ENCODE peak calls at places on chromosomes 6 and 20, in ten cellular contexts. Z, Y, D, T, X, R, L, H, E and G are unnamed samples.

GRCh38 chr20:36736451-36737182 is 9.3 kb downstream of the NDRG3 start:
- DNase-seq in Z (no peak), Y (no peak), D (no peak), T (no peak), X (no peak), R (no peak), L (no peak), H (no peak), E (no peak), G (no peak)

GRCh38 chr20:14481863-14482262 is 144.5 kb upstream of the FLRT3 start:
- DNase-seq in Z (no peak), Y (no peak), D (no peak), T (no peak), X (no peak), R (peak; percentile 84), L (no peak), H (no peak), E (peak; percentile 17), G (no peak)

GRCh38 chr6:152204584-152204983 is 397.1 kb downstream of the ESR1 start:
- DNase-seq in Z (no peak), Y (no peak), D (no peak), T (no peak), X (no peak), R (no peak), L (no peak), H (no peak), E (no peak), G (no peak)

GRCh38 chr20:57680934-57681914 is 28.6 kb downstream of the PMEPA1 start:
- DNase-seq in Z (no peak), Y (peak; percentile 19), D (no peak), T (peak; percentile 36), X (no peak), R (no peak), L (peak; percentile 65), H (no peak), E (no peak), G (peak; percentile 66)

GRCh38 chr6:159174263-159174974 is 5.2 kb downstream of the FNDC1 start:
- DNase-seq in Z (peak; percentile 90), Y (peak; percentile 34), D (peak; percentile 70), T (peak; percentile 61), X (peak; percentile 90), R (peak; percentile 83), L (peak; percentile 41), H (peak; percentile 89), E (peak; percentile 86), G (peak; percentile 27)

GRCh38 chr20:9514461-9515210 is at the start of gene LAMP5:
- DNase-seq in Z (peak; percentile 90), Y (no peak), D (no peak), T (no peak), X (peak; percentile 94), R (peak; percentile 33), L (no peak), H (peak; percentile 85), E (peak; percentile 9), G (no peak)

GRCh38 chr20:64055893-64056638 is 6.6 kb upstream of the SOX18 start:
- DNase-seq in Z (peak; percentile 26), Y (no peak), D (no peak), T (no peak), X (peak; percentile 26), R (peak; percentile 36), L (no peak), H (peak; percentile 75), E (peak; percentile 81), G (no peak)

GRCh38 chr6:108876929-108877775 is 28.9 kb downstream of the ARMC2 start:
- DNase-seq in Z (no peak), Y (no peak), D (peak; percentile 80), T (no peak), X (no peak), R (peak; percentile 85), L (no peak), H (no peak), E (peak; percentile 94), G (no peak)

GRCh38 chr6:154159126-154159525 is 120.1 kb downstream of the OPRM1 start:
- DNase-seq in Z (no peak), Y (no peak), D (no peak), T (no peak), X (no peak), R (no peak), L (no peak), H (no peak), E (no peak), G (no peak)

GRCh38 chr6:154157706-154158105 is 118.7 kb downstream of the OPRM1 start:
- DNase-seq in Z (no peak), Y (no peak), D (no peak), T (no peak), X (no peak), R (no peak), L (no peak), H (no peak), E (no peak), G (no peak)

GRCh38 chr6:154154389-154154967 is 115.4 kb downstream of the OPRM1 start:
- DNase-seq in Z (peak; percentile 88), Y (peak; percentile 32), D (peak; percentile 53), T (peak; percentile 62), X (peak; percentile 77), R (peak; percentile 88), L (peak; percentile 11), H (peak; percentile 18), E (peak; percentile 85), G (peak; percentile 71)

GRCh38 chr6:154156135-154156948 is 117.3 kb downstream of the OPRM1 start:
- DNase-seq in Z (peak; percentile 70), Y (peak; percentile 36), D (peak; percentile 59), T (peak; percentile 48), X (peak; percentile 58), R (peak; percentile 80), L (peak; percentile 10), H (peak; percentile 12), E (peak; percentile 57), G (peak; percentile 39)

GRCh38 chr6:154157082-154157481 is 118.0 kb downstream of the OPRM1 start:
- DNase-seq in Z (no peak), Y (no peak), D (no peak), T (peak; percentile 21), X (no peak), R (no peak), L (no peak), H (no peak), E (no peak), G (no peak)
- H3K4me3 ChIP-seq in Z (no peak overlapping the region), Y (peak overlapping the region; percentile 40), D (no peak overlapping the region), T (peak overlapping the region; percentile 32), X (no peak overlapping the region), R (no peak overlapping the region), L (no peak overlapping the region), H (no peak overlapping the region), E (no peak overlapping the region), G (no peak overlapping the region)

GRCh38 chr20:47358052-47358671 is 1.7 kb upstream of the ZMYND8 start:
- DNase-seq in Z (no peak), Y (no peak), D (no peak), T (no peak), X (no peak), R (no peak), L (no peak), H (no peak), E (no peak), G (no peak)
- H3K4me3 ChIP-seq in Z (peak overlapping the region; percentile 24), Y (peak overlapping the region; percentile 40), D (no peak overlapping the region), T (no peak overlapping the region), X (peak overlapping the region; percentile 9), R (no peak overlapping the region), L (peak overlapping the region; percentile 49), H (no peak overlapping the region), E (no peak overlapping the region), G (no peak overlapping the region)

DNA sequence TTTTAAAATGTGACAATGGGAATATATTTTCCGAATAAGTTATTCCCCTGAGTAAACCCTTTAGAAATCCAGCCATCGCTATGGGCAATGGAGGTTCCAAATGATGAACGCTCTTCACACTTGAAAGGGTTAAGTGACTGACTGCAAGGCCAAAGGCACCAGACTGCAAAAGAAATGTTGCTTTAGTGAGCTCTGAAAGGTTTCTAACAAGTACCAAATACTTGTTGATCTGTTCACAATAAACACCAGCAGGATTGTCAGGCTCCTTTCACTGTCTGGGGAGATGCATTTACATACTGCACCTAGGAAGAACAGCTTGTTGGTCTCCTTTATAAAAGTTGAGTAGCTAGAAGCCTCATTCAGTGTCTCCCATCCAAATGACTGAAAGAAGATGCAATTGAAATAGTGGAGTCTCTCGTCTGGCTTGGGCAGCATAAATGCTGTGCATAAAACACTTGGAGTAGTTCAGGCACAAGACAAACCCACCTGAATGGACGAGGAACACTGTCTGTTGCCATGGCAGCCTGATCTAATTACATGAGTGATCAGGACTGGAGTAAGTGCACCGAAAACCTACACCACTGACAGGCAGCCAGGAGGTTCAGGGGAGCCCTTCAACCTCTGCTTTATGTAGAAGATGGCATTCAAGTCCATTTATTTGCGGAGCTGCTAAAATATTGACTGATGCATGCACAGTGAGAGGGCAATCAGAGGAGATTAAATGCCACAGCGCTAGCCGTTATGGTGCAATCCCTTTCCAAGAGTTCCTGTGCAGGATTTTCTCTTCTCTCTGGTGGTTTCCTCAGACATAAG is 2.9 kb downstream of the ATXN1 start:
- DNase-seq in Z (peak; percentile 51), Y (no peak), D (no peak), T (no peak), X (peak; percentile 78), R (peak; percentile 53), L (no peak), H (peak; percentile 32), E (peak; percentile 66), G (no peak)
- H3K4me3 ChIP-seq in Z (peak overlapping the region; percentile 68), Y (no peak overlapping the region), D (no peak overlapping the region), T (no peak overlapping the region), X (peak overlapping the region; percentile 80), R (peak overlapping the region; percentile 78), L (no peak overlapping the region), H (no peak overlapping the region), E (peak overlapping the region; percentile 94), G (no peak overlapping the region)

DNA sequence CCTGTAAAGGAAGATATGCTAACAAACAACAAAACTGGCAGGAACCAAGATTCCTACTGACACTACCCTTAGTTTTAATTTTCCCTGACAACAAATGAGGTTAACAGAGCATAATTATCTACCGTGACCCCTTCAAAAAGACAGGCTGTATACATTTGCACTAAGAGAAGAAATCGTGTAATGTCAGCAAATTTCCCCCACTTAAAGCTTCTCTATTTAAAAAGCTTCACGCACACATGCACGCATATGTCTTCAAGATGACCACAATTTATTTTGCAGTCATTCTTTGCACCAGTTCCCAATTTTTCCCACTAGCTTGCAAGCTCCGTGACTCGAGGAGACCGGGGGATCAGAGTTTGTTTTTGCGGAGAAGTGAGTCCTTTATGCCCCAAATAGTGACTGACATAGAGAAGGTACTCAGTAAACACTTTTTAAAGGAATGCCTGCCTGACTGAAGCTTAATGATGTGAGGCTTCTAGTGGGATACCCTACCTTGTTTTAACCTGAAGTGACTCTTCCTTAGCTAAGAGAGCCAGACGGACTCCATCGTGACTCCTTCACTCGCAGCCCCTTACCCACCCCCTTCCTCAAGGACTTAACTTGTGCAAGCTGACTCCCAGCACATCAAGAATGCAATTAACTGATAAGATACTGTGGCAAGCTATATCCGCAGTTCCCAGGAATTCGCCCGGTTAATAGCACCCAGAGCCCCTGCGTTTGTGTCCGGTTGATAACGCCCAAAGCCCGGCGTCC is 9.3 kb upstream of the NQO2 start:
- DNase-seq in Z (peak; percentile 53), Y (no peak), D (peak; percentile 50), T (no peak), X (peak; percentile 47), R (peak; percentile 60), L (no peak), H (peak; percentile 16), E (peak; percentile 48), G (no peak)
- H3K4me3 ChIP-seq in Z (peak overlapping the region; percentile 50), Y (peak overlapping the region; percentile 65), D (peak overlapping the region; percentile 37), T (peak overlapping the region; percentile 52), X (peak overlapping the region; percentile 64), R (peak overlapping the region; percentile 77), L (peak overlapping the region; percentile 69), H (peak overlapping the region; percentile 51), E (peak overlapping the region; percentile 47), G (peak overlapping the region; percentile 86)